ENCODE peak calls at places on chromosome 2, in nine cellular contexts. G is IMR-90, R is prostate gland, F is heart left ventricle, Y is Peyer's patch, C is H1, S is GM12878, V is ovary, I is breast epithelium. K is an unnamed sample.

GRCh38 chr2:176445831-176446433 is 176.7 kb downstream of the MTX2 start:
- DNase-seq in S (no peak), I (no peak), Y (no peak), V (no peak), G (peak; percentile 87), R (peak; percentile 26), C (no peak), F (no peak), K (no peak)

GRCh38 chr2:181953773-181954537 is 31.7 kb upstream of the PPP1R1C start:
- DNase-seq in F (peak; percentile 15), I (peak; percentile 61), Y (peak; percentile 24), G (peak; percentile 62), R (peak; percentile 61), V (peak; percentile 16), C (peak; percentile 82), S (peak; percentile 19), K (peak; percentile 76)

GRCh38 chr2:84940836-84941412 is 30.0 kb upstream of the KCMF1 start:
- DNase-seq in Y (no peak), C (no peak), G (no peak), R (no peak), V (no peak), S (no peak), F (no peak), I (no peak), K (no peak)

GRCh38 chr2:128727914-128728313 is 409.2 kb upstream of the HS6ST1 start:
- DNase-seq in V (no peak), R (no peak), C (no peak), I (no peak), G (peak; percentile 89), Y (no peak), F (no peak), S (no peak), K (no peak)

GRCh38 chr2:109239720-109240119 is 110.7 kb downstream of the SH3RF3 start:
- DNase-seq in G (peak; percentile 83), Y (no peak), C (no peak), F (no peak), I (no peak), R (no peak), V (no peak), S (no peak), K (no peak)

GRCh38 chr2:113806217-113806913 is 49.9 kb upstream of the SLC35F5 start:
- DNase-seq in Y (no peak), G (no peak), S (no peak), F (no peak), I (no peak), V (no peak), R (no peak), C (no peak), K (no peak)

GRCh38 chr2:120308038-120308910 is 37.7 kb upstream of the INHBB start:
- DNase-seq in F (no peak), V (no peak), I (no peak), S (peak; percentile 35), Y (no peak), G (no peak), R (no peak), C (no peak), K (no peak)

GRCh38 chr2:239167011-239167673 is 233.7 kb downstream of the HDAC4 start:
- DNase-seq in R (no peak), I (peak; percentile 9), S (no peak), G (no peak), F (no peak), Y (no peak), V (no peak), C (no peak), K (no peak)

GRCh38 chr2:97727296-97727695 is 13.9 kb downstream of the ZAP70 start:
- DNase-seq in G (no peak), V (no peak), Y (no peak), F (no peak), C (no peak), S (no peak), R (no peak), I (no peak), K (no peak)

GRCh38 chr2:205462681-205463345 is 219.5 kb upstream of the NRP2 start:
- DNase-seq in C (no peak), G (no peak), F (no peak), S (no peak), R (no peak), Y (no peak), I (no peak), V (no peak), K (no peak)

GRCh38 chr2:223943561-223944008 is 1.6 kb downstream of the WDFY1 start:
- DNase-seq in Y (peak; percentile 47), V (no peak), C (no peak), G (peak; percentile 60), R (no peak), F (peak; percentile 27), I (no peak), S (no peak), K (no peak)

GRCh38 chr2:67515538-67515937 is 118.4 kb downstream of the ETAA1 start:
- DNase-seq in F (no peak), R (no peak), Y (no peak), I (no peak), S (no peak), G (no peak), V (no peak), C (no peak), K (no peak)

GRCh38 chr2:222451270-222451674 is 26.9 kb downstream of the SGPP2 start:
- DNase-seq in F (no peak), G (no peak), Y (no peak), V (no peak), R (no peak), C (no peak), I (no peak), S (peak; percentile 77), K (no peak)

GRCh38 chr2:228261546-228261945 is 80.1 kb upstream of the SPHKAP start:
- DNase-seq in F (no peak), R (no peak), C (no peak), G (no peak), Y (no peak), I (no peak), S (no peak), V (no peak), K (no peak)

DNA sequence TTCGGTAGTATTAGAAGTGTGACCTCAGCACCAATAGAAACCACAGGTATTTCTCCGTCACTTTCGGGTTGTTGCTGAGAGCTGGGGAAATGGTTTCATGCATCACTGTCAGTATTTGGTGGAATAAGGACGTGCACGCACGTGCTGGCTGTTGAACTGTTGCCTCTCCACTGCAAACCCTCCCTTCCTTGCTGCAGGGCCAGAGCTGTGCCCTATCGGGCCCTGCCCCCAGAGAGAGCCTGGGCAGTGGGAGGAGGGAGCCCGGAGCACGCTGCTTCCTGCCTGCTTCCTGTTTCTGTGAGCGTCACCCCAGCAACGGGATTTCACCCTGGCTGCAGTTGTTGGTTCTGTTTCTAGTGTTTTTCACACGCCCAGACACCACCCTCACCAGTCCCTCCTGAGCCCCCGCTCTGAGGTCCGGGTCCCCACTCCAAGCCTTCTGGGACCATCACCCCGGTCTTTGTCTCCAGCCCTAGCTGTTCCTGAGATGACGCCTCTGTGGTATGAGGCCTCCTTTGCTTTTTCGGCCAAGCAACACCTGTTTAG is 47.4 kb downstream of the LRRFIP1 start:
- DNase-seq in R (peak; percentile 86), C (peak; percentile 76), G (peak; percentile 75), Y (peak; percentile 87), F (peak; percentile 89), V (peak; percentile 72), I (peak; percentile 80), S (peak; percentile 77), K (peak; percentile 59)
- H3K4me3 ChIP-seq in R (peak overlapping the region; percentile 8), C (no peak overlapping the region), G (no peak overlapping the region), Y (peak overlapping the region; percentile 30), F (peak overlapping the region; percentile 24), V (no peak overlapping the region), I (peak overlapping the region; percentile 48), S (peak overlapping the region; percentile 10), K (no peak overlapping the region)

GRCh38 chr2:162430323-162430722 is 86.4 kb downstream of the GCA start:
- DNase-seq in I (no peak), C (no peak), F (peak; percentile 8), G (no peak), R (no peak), V (no peak), S (no peak), Y (no peak), K (peak; percentile 15)

GRCh38 chr2:162435676-162436075 is 91.7 kb downstream of the GCA start:
- DNase-seq in S (no peak), R (no peak), G (no peak), F (no peak), Y (no peak), V (no peak), I (no peak), C (no peak), K (no peak)

DNA sequence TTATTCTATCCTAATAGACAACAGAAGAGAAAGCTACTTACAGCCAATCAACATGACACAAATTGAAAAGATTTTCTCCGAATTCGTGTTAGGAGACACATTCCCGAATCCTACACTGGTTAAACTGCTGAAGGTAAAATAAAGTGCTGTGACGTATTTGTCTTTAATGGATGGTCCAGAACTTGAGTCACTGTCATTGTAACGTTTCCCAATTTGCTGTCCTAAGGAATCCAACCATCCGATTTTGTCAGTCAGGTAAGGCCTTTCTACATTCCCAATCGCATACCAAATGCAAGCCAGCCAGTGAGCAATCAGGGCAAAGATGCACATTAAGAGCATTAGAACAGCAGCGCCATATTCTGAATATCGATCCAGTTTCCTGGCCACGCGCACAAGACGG is 91.2 kb downstream of the GCA start:
- DNase-seq in S (no peak), I (no peak), V (no peak), G (no peak), R (no peak), F (no peak), Y (no peak), C (no peak), K (no peak)
- H3K4me1 ChIP-seq in S (no peaks in the 10 kb centered on the region), I (no peaks in the 10 kb centered on the region), V (no peaks in the 10 kb centered on the region), G (no peaks in the 10 kb centered on the region), R (no peaks in the 10 kb centered on the region), F (no peaks in the 10 kb centered on the region), Y (no peaks in the 10 kb centered on the region), C (no peaks in the 10 kb centered on the region), K (no peaks in the 10 kb centered on the region)

GRCh38 chr2:42191285-42192009 is 22.3 kb downstream of the EML4 start:
- DNase-seq in I (no peak), Y (no peak), C (no peak), G (no peak), S (no peak), R (no peak), F (no peak), V (no peak), K (no peak)
- TF ChIP-seq POLR2A in I (no peak), Y (no peak), C (no peak), G (no peak), S (no peak), R (no peak), F (no peak), V (no peak), K (no peak)

GRCh38 chr2:71275939-71276310 is 49.0 kb upstream of the PAIP2B start:
- DNase-seq in I (no peak), G (no peak), C (no peak), F (no peak), V (no peak), R (no peak), Y (no peak), S (no peak), K (no peak)
- H3K4me3 ChIP-seq in I (peak overlapping the region; percentile 75), G (no peak overlapping the region), C (peak overlapping the region; percentile 4), F (peak overlapping the region; percentile 68), V (no peak overlapping the region), R (no peak overlapping the region), Y (peak overlapping the region; percentile 59), S (peak overlapping the region; percentile 78), K (no peak overlapping the region)